ENCODE peak calls at places on chromosomes 13 and 19, in ten cellular contexts. G, Q, P, C, O, M, D, S, N and A are unnamed samples.
A peak's percentile ranks its signal among the peaks of the same experiment; 100 is the strongest.

GRCh38 chr19:46347985-46348384 is 1.1 kb downstream of the PPP5C start:
- DNase-seq in G (no peak), Q (no peak), P (no peak), C (no peak), O (no peak), M (no peak), D (no peak), S (no peak), N (no peak), A (no peak)

GRCh38 chr19:4722671-4723464 is 774 bp downstream of the DPP9 start:
- DNase-seq in G (peak; percentile 61), Q (no peak), P (peak; percentile 30), C (peak; percentile 50), O (no peak), M (peak; percentile 18), D (peak; percentile 39), S (no peak), N (no peak), A (no peak)

GRCh38 chr13:83365723-83366122 is 516.6 kb downstream of the SLITRK1 start:
- DNase-seq in G (no peak), Q (no peak), P (no peak), C (no peak), O (no peak), M (no peak), D (no peak), S (no peak), N (no peak), A (no peak)

GRCh38 chr19:19719798-19720197 is 13.1 kb downstream of the ZNF14 start:
- DNase-seq in G (no peak), Q (no peak), P (no peak), C (no peak), O (no peak), M (no peak), D (no peak), S (no peak), N (no peak), A (no peak)

GRCh38 chr13:25493930-25494707 is 122.3 kb downstream of the ATP8A2 start:
- DNase-seq in G (no peak), Q (no peak), P (no peak), C (no peak), O (no peak), M (no peak), D (no peak), S (no peak), N (no peak), A (no peak)

GRCh38 chr19:8333771-8334457 is 9.1 kb downstream of the KANK3 start:
- DNase-seq in G (no peak), Q (no peak), P (no peak), C (no peak), O (no peak), M (no peak), D (no peak), S (no peak), N (no peak), A (no peak)

GRCh38 chr13:90640976-90641375 is 706.5 kb upstream of the MIR17HG start:
- DNase-seq in G (no peak), Q (no peak), P (no peak), C (no peak), O (no peak), M (no peak), D (no peak), S (no peak), N (no peak), A (no peak)

GRCh38 chr13:107799001-107799400 is 416.3 kb downstream of the LIG4 start:
- DNase-seq in G (no peak), Q (no peak), P (peak; percentile 8), C (no peak), O (no peak), M (no peak), D (no peak), S (no peak), N (no peak), A (no peak)

DNA sequence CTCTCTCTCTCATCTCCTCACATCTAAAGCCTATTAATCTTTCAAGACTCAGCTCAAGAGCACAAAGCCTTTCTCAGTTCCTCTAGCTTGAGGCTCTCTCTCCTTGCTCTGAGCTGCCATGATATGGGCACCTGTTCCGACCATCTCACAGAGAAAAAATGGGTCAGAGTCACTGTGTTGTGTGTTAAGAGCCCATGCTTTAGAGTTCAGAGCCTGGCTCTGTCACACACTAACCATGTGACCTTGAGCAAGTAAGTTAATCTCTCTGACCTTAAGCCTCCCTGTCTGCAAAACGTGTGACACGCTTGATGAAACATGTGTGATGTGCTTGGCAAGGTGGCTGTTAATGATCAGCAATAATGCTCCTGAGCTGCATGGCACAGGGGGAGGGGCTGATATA is 245.2 kb downstream of the DLEU7 start:
- DNase-seq in G (no peak), Q (no peak), P (no peak), C (no peak), O (no peak), M (no peak), D (no peak), S (no peak), N (no peak), A (no peak)
- TF ChIP-seq POLR2A in G (no peak), Q (no peak), P (no peak), C (no peak), O (no peak), M (no peak), D (no peak), S (no peak), N (no peak), A (no peak)

GRCh38 chr19:10325732-10326131 is 7.6 kb downstream of the RAVER1 start:
- DNase-seq in G (no peak), Q (no peak), P (no peak), C (no peak), O (no peak), M (no peak), D (no peak), S (no peak), N (no peak), A (no peak)

GRCh38 chr19:10318807-10319426 is 3.1 kb upstream of the FDX2 start:
- DNase-seq in G (no peak), Q (no peak), P (no peak), C (no peak), O (no peak), M (no peak), D (no peak), S (no peak), N (no peak), A (no peak)

GRCh38 chr19:10321417-10321797 is 5.6 kb upstream of the FDX2 start:
- DNase-seq in G (no peak), Q (no peak), P (no peak), C (no peak), O (no peak), M (no peak), D (no peak), S (no peak), N (no peak), A (no peak)

GRCh38 chr19:10320602-10321416 is 5.0 kb upstream of the FDX2 start:
- DNase-seq in G (no peak), Q (no peak), P (no peak), C (no peak), O (no peak), M (no peak), D (no peak), S (no peak), N (no peak), A (no peak)

GRCh38 chr19:10321874-10322835 is 6.3 kb upstream of the FDX2 start:
- DNase-seq in G (no peak), Q (no peak), P (no peak), C (no peak), O (no peak), M (no peak), D (no peak), S (no peak), N (no peak), A (no peak)
- TF ChIP-seq POLR2AphosphoS5 in G (peak; percentile 51), Q (no peak), P (peak; percentile 6), C (no peak), O (no peak), M (peak; percentile 15), D (no peak), S (no peak), N (no peak), A (peak; percentile 77)

DNA sequence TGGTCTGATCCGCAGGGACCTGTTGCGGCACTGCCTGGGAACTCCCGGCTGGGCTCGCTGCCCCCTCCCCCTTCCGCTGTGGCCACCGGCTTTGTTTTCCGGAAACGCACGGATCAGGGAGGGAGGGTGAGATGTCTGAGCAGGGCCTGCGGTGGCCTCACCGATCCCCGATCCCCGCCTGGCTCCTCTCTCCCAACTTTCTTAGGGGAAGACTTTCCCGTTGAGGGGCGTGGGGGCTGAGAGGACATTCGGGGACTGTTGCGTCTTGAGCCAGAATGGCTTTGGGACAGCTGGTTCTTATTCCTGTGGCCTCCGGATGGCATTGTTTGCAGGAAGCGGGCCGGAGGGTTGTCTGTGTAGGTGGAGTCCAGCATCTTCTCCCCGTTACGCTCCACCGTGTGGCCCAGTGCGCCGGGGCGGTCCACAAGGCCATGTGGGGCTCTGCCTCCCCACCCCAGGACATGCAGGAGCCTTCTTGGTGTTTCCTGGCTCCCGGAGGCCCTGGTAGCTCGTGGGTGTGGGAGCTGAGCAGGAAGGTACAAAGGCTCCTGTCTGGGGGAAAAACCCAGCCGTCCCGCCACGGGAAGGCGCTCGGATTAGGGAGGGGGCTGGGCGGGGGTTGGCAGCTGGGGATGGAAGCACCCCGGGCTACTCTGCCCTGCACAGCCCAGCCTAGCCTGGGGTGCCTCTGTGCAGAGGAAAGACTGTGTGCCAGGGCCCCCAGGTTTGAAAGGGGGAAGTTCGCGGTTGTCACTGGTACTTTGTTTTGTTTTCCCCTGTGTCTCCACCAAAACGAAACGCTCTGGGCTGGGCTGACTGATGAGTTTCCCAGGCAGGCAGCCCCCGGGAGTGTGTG is 1.3 kb downstream of the CSNK1G2 start:
- DNase-seq in G (peak; percentile 72), Q (peak; percentile 88), P (peak; percentile 81), C (peak; percentile 78), O (no peak), M (peak; percentile 86), D (peak; percentile 75), S (peak; percentile 90), N (peak; percentile 76), A (peak; percentile 75)
- TF ChIP-seq POLR2A in G (no peak), Q (no peak), P (no peak), C (peak; percentile 53), O (no peak), M (peak; percentile 13), D (no peak), S (no peak), N (no peak), A (no peak)

GRCh38 chr19:10742494-10742893 is 24.6 kb downstream of the DNM2 start:
- DNase-seq in G (no peak), Q (no peak), P (peak; percentile 95), C (no peak), O (no peak), M (no peak), D (peak; percentile 48), S (no peak), N (no peak), A (no peak)

GRCh38 chr19:10736916-10737551 is 19.2 kb downstream of the DNM2 start:
- DNase-seq in G (no peak), Q (no peak), P (no peak), C (no peak), O (no peak), M (peak; percentile 75), D (no peak), S (no peak), N (no peak), A (no peak)

GRCh38 chr19:10737680-10738079 is 19.8 kb downstream of the DNM2 start:
- DNase-seq in G (no peak), Q (no peak), P (no peak), C (no peak), O (no peak), M (no peak), D (no peak), S (no peak), N (no peak), A (no peak)

GRCh38 chr19:10744222-10744847 is 26.5 kb downstream of the DNM2 start:
- DNase-seq in G (no peak), Q (no peak), P (no peak), C (peak; percentile 43), O (no peak), M (no peak), D (peak; percentile 41), S (no peak), N (no peak), A (no peak)

DNA sequence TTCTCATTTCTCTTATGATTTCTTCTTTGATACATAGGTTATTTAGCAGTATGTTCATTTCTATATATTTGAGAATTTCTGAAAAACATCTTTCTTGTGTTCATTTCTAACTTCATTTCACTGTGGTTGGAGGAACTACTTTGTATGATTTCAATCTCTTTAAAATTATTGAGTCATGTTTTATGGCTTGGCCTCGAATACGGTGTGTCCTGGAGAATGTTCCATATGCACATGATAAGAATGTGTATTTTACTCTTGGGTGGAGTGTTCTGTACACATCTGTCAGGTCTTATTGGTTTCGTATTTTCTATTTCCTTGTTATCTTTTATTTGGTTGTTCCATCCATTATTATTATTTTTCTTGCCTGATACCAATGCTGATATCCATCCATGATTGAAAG is 22.9 kb downstream of the DNM2 start:
- DNase-seq in G (no peak), Q (no peak), P (no peak), C (peak; percentile 41), O (no peak), M (peak; percentile 30), D (no peak), S (no peak), N (no peak), A (no peak)
- TF ChIP-seq POLR2AphosphoS5 in G (no peak), Q (no peak), P (no peak), C (peak; percentile 94), O (no peak), M (no peak), D (peak; percentile 75), S (no peak), N (no peak), A (no peak)